ENCODE peak calls at places on chromosome 18, in four cellular contexts. One of them, this sample, is unnamed.

GRCh38 chr18:10213526-10213925 is 240.9 kb upstream of the APCDD1 start:
- DNase-seq in A549: no peak
- DNase-seq in GM12878: peak
- DNase-seq in fibroblast of lung: no peak
- DNase-seq in this sample: peak

GRCh38 chr18:35635171-35635570 is 53.6 kb downstream of the GALNT1 start:
- DNase-seq in A549: no peak
- DNase-seq in GM12878: no peak
- DNase-seq in fibroblast of lung: peak
- DNase-seq in this sample: no peak

GRCh38 chr18:55309249-55309648 is 278.7 kb downstream of the TCF4 start:
- DNase-seq in A549: no peak
- DNase-seq in GM12878: no peak
- DNase-seq in fibroblast of lung: no peak
- DNase-seq in this sample: no peak

GRCh38 chr18:61637905-61638304 is 254.9 kb downstream of the RNF152 start:
- DNase-seq in A549: no peak
- DNase-seq in GM12878: no peak
- DNase-seq in fibroblast of lung: no peak
- DNase-seq in this sample: no peak

GRCh38 chr18:35022430-35023001 is 18.7 kb upstream of the MAPRE2 start:
- DNase-seq in A549: no peak
- DNase-seq in GM12878: no peak
- DNase-seq in fibroblast of lung: no peak
- DNase-seq in this sample: no peak

GRCh38 chr18:10419420-10420103 is 34.9 kb upstream of the APCDD1 start:
- DNase-seq in A549: no peak
- DNase-seq in GM12878: no peak
- DNase-seq in fibroblast of lung: peak
- DNase-seq in this sample: no peak

GRCh38 chr18:32093523-32093922 is 1.8 kb downstream of the RNF138 start:
- DNase-seq in A549: peak
- DNase-seq in GM12878: no peak
- DNase-seq in fibroblast of lung: peak
- DNase-seq in this sample: no peak

GRCh38 chr18:62329676-62330454 is 4.8 kb downstream of the TNFRSF11A start:
- DNase-seq in A549: no peak
- DNase-seq in GM12878: no peak
- DNase-seq in fibroblast of lung: peak
- DNase-seq in this sample: no peak

GRCh38 chr18:62387257-62387656 is 62.1 kb downstream of the TNFRSF11A start:
- DNase-seq in A549: no peak
- DNase-seq in GM12878: no peak
- DNase-seq in fibroblast of lung: no peak
- DNase-seq in this sample: no peak

GRCh38 chr18:79552696-79553095 is 126.9 kb upstream of the CTDP1 start:
- DNase-seq in A549: no peak
- DNase-seq in GM12878: no peak
- DNase-seq in fibroblast of lung: no peak
- DNase-seq in this sample: no peak

GRCh38 chr18:43279015-43279758 is 1.9 kb upstream of the SYT4 start:
- DNase-seq in A549: no peak
- DNase-seq in GM12878: no peak
- DNase-seq in fibroblast of lung: peak
- DNase-seq in this sample: no peak

GRCh38 chr18:46224181-46224775 is 120.1 kb downstream of the HAUS1 start:
- DNase-seq in A549: no peak
- DNase-seq in GM12878: no peak
- DNase-seq in fibroblast of lung: peak
- DNase-seq in this sample: no peak

GRCh38 chr18:32761231-32761785 is 11.5 kb downstream of the KLHL14 start:
- DNase-seq in A549: no peak
- DNase-seq in GM12878: no peak
- DNase-seq in fibroblast of lung: no peak
- DNase-seq in this sample: no peak

GRCh38 chr18:9866627-9867453 is 18.9 kb upstream of the TXNDC2 start:
- DNase-seq in A549: no peak
- DNase-seq in GM12878: no peak
- DNase-seq in fibroblast of lung: peak
- DNase-seq in this sample: no peak

GRCh38 chr18:9434240-9434701 is 41.0 kb upstream of the RALBP1 start:
- DNase-seq in A549: no peak
- DNase-seq in GM12878: no peak
- DNase-seq in fibroblast of lung: no peak
- DNase-seq in this sample: no peak

GRCh38 chr18:55405655-55406373 is 182.2 kb downstream of the TCF4 start:
- DNase-seq in A549: peak
- DNase-seq in GM12878: no peak
- DNase-seq in fibroblast of lung: peak
- DNase-seq in this sample: no peak

GRCh38 chr18:24051256-24051947 is 36.8 kb downstream of the TTC39C start:
- DNase-seq in A549: no peak
- DNase-seq in GM12878: peak
- DNase-seq in fibroblast of lung: peak
- DNase-seq in this sample: no peak

GRCh38 chr18:64807560-64807959 is 658.7 kb upstream of the LINC00305 start:
- DNase-seq in A549: no peak
- DNase-seq in GM12878: no peak
- DNase-seq in fibroblast of lung: no peak
- DNase-seq in this sample: no peak

GRCh38 chr18:34590503-34590902 is 119.6 kb upstream of the DTNA start:
- DNase-seq in A549: no peak
- DNase-seq in GM12878: no peak
- DNase-seq in fibroblast of lung: no peak
- DNase-seq in this sample: no peak

GRCh38 chr18:51235011-51235789 is 37.7 kb upstream of the MEX3C start:
- DNase-seq in A549: peak
- DNase-seq in GM12878: no peak
- DNase-seq in fibroblast of lung: peak
- DNase-seq in this sample: no peak
- H3K27ac ChIP-seq in A549: peak
- H3K27ac ChIP-seq in GM12878: no peak
- H3K27ac ChIP-seq in fibroblast of lung: no peak
- H3K27ac ChIP-seq in this sample: no peak

DNA sequence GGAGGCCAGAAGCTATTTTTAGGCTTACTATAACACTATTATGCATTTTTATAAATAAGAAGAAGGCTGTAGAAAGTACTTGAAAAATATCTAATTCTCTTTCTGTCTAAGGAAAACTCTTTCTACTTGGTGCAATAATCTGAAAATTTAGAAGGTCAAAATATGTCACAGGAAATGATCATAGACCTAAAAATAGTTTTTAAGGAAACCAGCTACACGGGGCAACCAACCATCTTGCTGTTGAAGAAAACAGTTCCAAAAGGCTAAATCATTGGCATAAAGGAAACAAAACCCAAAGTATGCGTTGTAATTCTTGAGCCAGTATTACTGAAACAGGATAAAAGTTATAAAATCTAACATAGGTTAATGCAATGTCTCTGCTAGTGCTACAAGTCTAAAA is 40.2 kb downstream of the SOCS6 start:
- DNase-seq in A549: no peak
- DNase-seq in GM12878: no peak
- DNase-seq in fibroblast of lung: no peak
- DNase-seq in this sample: no peak
- H3K27ac ChIP-seq in A549: peak
- H3K27ac ChIP-seq in GM12878: no peak
- H3K27ac ChIP-seq in fibroblast of lung: no peak
- H3K27ac ChIP-seq in this sample: no peak

GRCh38 chr18:2538844-2539243 is 32.5 kb downstream of the METTL4 start:
- DNase-seq in A549: no peak
- DNase-seq in GM12878: no peak
- DNase-seq in fibroblast of lung: peak
- DNase-seq in this sample: no peak
- H3K27ac ChIP-seq in A549: no peak
- H3K27ac ChIP-seq in GM12878: no peak
- H3K27ac ChIP-seq in fibroblast of lung: no peak
- H3K27ac ChIP-seq in this sample: no peak

DNA sequence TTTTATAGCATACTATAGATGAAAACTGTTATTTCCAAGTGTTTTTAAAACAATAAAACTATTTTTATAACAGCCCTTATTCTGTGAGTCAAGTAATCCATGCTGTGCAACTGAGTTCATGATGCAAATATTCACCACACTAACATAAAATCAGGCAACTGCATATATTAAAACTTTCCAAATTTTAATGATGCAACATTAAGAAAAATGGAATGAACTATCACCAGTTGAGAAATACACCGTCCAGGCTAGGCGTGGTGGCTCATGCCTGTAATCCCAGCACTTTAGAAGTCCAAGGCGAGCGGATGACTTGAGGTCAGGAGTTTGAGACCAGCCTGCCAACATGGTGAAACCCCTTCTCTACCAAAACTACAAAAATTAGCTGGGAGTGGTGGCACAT is 114.5 kb downstream of the CDH2 start:
- DNase-seq in A549: no peak
- DNase-seq in GM12878: no peak
- DNase-seq in fibroblast of lung: peak
- DNase-seq in this sample: no peak
- H3K27ac ChIP-seq in A549: peak
- H3K27ac ChIP-seq in GM12878: no peak
- H3K27ac ChIP-seq in fibroblast of lung: no peak
- H3K27ac ChIP-seq in this sample: no peak

DNA sequence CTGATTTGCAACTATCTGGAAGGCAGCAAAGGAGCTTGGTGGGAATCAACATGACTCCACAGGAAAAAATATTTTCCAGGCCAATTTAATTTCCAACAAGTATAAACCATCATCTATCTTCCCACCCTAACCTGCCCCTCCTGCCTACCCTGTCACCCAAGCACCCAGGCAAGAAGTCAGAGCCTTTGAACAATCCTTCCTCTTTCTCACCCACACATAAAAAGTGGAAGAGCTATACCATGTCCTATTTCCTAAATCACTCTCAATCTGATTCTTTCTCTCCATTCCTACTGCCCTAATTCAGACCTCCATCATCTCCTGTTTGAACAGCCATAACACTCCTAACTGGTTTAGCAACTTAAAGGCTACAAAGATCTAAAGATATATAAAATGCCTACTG is 12.6 kb downstream of the SPIRE1 start:
- DNase-seq in A549: no peak
- DNase-seq in GM12878: no peak
- DNase-seq in fibroblast of lung: no peak
- DNase-seq in this sample: no peak
- H3K27ac ChIP-seq in A549: no peak
- H3K27ac ChIP-seq in GM12878: no peak
- H3K27ac ChIP-seq in fibroblast of lung: no peak
- H3K27ac ChIP-seq in this sample: no peak

DNA sequence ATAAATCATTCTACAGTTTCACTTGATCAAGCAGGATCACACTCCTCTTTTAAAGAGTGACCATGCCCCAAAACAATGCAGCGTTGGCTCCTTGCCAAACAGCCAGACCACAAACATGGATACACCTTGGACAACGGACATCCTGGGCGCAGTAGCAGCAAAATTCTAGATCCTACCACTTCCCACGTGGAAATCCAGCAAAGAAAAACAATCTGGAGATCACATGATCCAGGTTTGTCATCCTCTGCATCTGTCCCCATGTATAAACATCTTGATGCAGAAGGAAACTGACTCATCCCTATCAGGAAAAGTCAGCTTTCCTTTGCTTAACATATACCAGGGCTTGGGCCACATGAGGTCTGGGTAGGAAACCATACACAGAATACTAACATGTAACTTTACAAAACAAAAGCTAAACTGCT is 53.1 kb downstream of the ZNF521 start:
- DNase-seq in A549: no peak
- DNase-seq in GM12878: no peak
- DNase-seq in fibroblast of lung: peak
- DNase-seq in this sample: no peak
- H3K27ac ChIP-seq in A549: no peak
- H3K27ac ChIP-seq in GM12878: no peak
- H3K27ac ChIP-seq in fibroblast of lung: peak
- H3K27ac ChIP-seq in this sample: no peak

DNA sequence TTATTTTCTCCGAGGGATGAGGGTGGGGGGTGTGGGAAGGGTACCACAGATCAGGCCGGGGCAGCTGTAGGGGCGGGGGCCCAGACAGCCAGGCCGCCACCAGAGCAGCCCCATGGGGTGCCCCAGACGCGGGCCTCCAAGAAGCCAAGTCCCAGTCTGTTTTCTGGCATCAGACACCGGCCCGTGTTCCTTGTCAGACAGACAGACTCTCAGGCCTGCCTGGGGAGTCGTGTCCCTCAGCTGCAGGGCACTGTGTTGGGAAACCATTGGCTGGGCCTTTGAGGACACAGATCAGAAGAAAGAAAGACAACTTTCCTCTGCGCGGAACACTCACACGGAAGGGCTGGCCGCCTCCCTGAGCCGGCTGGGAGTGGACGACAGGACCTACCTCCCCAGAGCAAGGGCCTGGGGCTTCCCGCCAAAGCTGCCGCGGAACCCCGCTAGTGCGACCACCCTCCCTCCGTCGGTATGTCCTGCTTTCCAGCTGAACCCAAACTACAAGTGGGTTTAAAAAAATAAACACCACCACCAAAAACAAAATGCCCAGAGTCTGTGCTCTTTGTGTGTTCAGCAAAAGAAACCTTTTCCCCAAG is 88.0 kb downstream of the SMAD7 start:
- DNase-seq in A549: no peak
- DNase-seq in GM12878: no peak
- DNase-seq in fibroblast of lung: no peak
- DNase-seq in this sample: no peak
- H3K27ac ChIP-seq in A549: no peak
- H3K27ac ChIP-seq in GM12878: no peak
- H3K27ac ChIP-seq in fibroblast of lung: no peak
- H3K27ac ChIP-seq in this sample: no peak

GRCh38 chr18:13878858-13879257 is 36.5 kb downstream of the MC2R start:
- DNase-seq in A549: no peak
- DNase-seq in GM12878: no peak
- DNase-seq in fibroblast of lung: no peak
- DNase-seq in this sample: no peak
- H3K27ac ChIP-seq in A549: no peak
- H3K27ac ChIP-seq in GM12878: no peak
- H3K27ac ChIP-seq in fibroblast of lung: no peak
- H3K27ac ChIP-seq in this sample: no peak